ENCODE peak calls at places on chromosome 5, in five cellular contexts. One of them, this sample, is unnamed. For H3K27me3 and H3K9me3, the result is how much of the 10 kb centered on the place peaks cover.

GRCh38 chr5:175328176-175328575 is 115.8 kb downstream of the DRD1 start:
- DNase-seq in K562: no peak
- DNase-seq in keratinocyte: no peak
- DNase-seq in CD8-positive, alpha-beta T cell: no peak
- DNase-seq in upper lobe of left lung: no peak
- DNase-seq in this sample: no peak

GRCh38 chr5:54867310-54867944 is 118.0 kb downstream of the ESM1 start:
- DNase-seq in K562: peak
- DNase-seq in keratinocyte: no peak
- DNase-seq in CD8-positive, alpha-beta T cell: no peak
- DNase-seq in upper lobe of left lung: no peak
- DNase-seq in this sample: no peak

GRCh38 chr5:1754531-1755220 is 45.0 kb downstream of the MRPL36 start:
- DNase-seq in K562: no peak
- DNase-seq in keratinocyte: no peak
- DNase-seq in CD8-positive, alpha-beta T cell: no peak
- DNase-seq in upper lobe of left lung: no peak
- DNase-seq in this sample: no peak

GRCh38 chr5:11734369-11734768 is 169.9 kb downstream of the CTNND2 start:
- DNase-seq in K562: no peak
- DNase-seq in keratinocyte: no peak
- DNase-seq in CD8-positive, alpha-beta T cell: no peak
- DNase-seq in upper lobe of left lung: no peak
- DNase-seq in this sample: no peak

GRCh38 chr5:179132586-179133355 is 72.6 kb downstream of the ZNF354C start:
- DNase-seq in K562: peak
- DNase-seq in keratinocyte: no peak
- DNase-seq in CD8-positive, alpha-beta T cell: no peak
- DNase-seq in upper lobe of left lung: peak
- DNase-seq in this sample: no peak

GRCh38 chr5:56480305-56481146 is 247.4 kb upstream of the ANKRD55 start:
- DNase-seq in K562: no peak
- DNase-seq in keratinocyte: no peak
- DNase-seq in CD8-positive, alpha-beta T cell: no peak
- DNase-seq in upper lobe of left lung: peak
- DNase-seq in this sample: peak

GRCh38 chr5:96235008-96235910 is 197.8 kb downstream of the PCSK1 start:
- DNase-seq in K562: no peak
- DNase-seq in keratinocyte: no peak
- DNase-seq in CD8-positive, alpha-beta T cell: no peak
- DNase-seq in upper lobe of left lung: no peak
- DNase-seq in this sample: no peak

GRCh38 chr5:157390179-157390923 is 69.7 kb upstream of the NIPAL4 start:
- DNase-seq in K562: peak
- DNase-seq in keratinocyte: peak
- DNase-seq in CD8-positive, alpha-beta T cell: no peak
- DNase-seq in upper lobe of left lung: no peak
- DNase-seq in this sample: peak

GRCh38 chr5:93902288-93902687 is 160.9 kb upstream of the POU5F2 start:
- DNase-seq in K562: no peak
- DNase-seq in keratinocyte: no peak
- DNase-seq in CD8-positive, alpha-beta T cell: no peak
- DNase-seq in upper lobe of left lung: no peak
- DNase-seq in this sample: no peak

GRCh38 chr5:65765582-65765981 is 43.6 kb downstream of the NLN start:
- DNase-seq in K562: no peak
- DNase-seq in keratinocyte: no peak
- DNase-seq in CD8-positive, alpha-beta T cell: no peak
- DNase-seq in upper lobe of left lung: no peak
- DNase-seq in this sample: no peak

GRCh38 chr5:122999947-123000563 is 36.5 kb downstream of the PPIC start:
- DNase-seq in K562: peak
- DNase-seq in keratinocyte: no peak
- DNase-seq in CD8-positive, alpha-beta T cell: no peak
- DNase-seq in upper lobe of left lung: peak
- DNase-seq in this sample: no peak

GRCh38 chr5:68114641-68115040 is 100.9 kb upstream of the PIK3R1 start:
- DNase-seq in K562: no peak
- DNase-seq in keratinocyte: no peak
- DNase-seq in CD8-positive, alpha-beta T cell: no peak
- DNase-seq in upper lobe of left lung: no peak
- DNase-seq in this sample: no peak

GRCh38 chr5:65203746-65204145 is 278.0 kb downstream of the ADAMTS6 start:
- DNase-seq in K562: no peak
- DNase-seq in keratinocyte: peak
- DNase-seq in CD8-positive, alpha-beta T cell: no peak
- DNase-seq in upper lobe of left lung: no peak
- DNase-seq in this sample: no peak

GRCh38 chr5:94234987-94235386 is 383.4 kb downstream of the KIAA0825 start:
- DNase-seq in K562: no peak
- DNase-seq in keratinocyte: no peak
- DNase-seq in CD8-positive, alpha-beta T cell: no peak
- DNase-seq in upper lobe of left lung: no peak
- DNase-seq in this sample: no peak

GRCh38 chr5:113293613-113294340 is 141.0 kb downstream of the TSSK1B start:
- DNase-seq in K562: no peak
- DNase-seq in keratinocyte: no peak
- DNase-seq in CD8-positive, alpha-beta T cell: no peak
- DNase-seq in upper lobe of left lung: no peak
- DNase-seq in this sample: peak

GRCh38 chr5:89282832-89283510 is 400.0 kb upstream of the MEF2C start:
- DNase-seq in K562: no peak
- DNase-seq in keratinocyte: no peak
- DNase-seq in CD8-positive, alpha-beta T cell: no peak
- DNase-seq in upper lobe of left lung: no peak
- DNase-seq in this sample: no peak

GRCh38 chr5:34891981-34892380 is 23.3 kb downstream of the RAD1 start:
- DNase-seq in K562: no peak
- DNase-seq in keratinocyte: no peak
- DNase-seq in CD8-positive, alpha-beta T cell: no peak
- DNase-seq in upper lobe of left lung: no peak
- DNase-seq in this sample: no peak

GRCh38 chr5:175246242-175246891 is 197.6 kb downstream of the DRD1 start:
- DNase-seq in K562: peak
- DNase-seq in keratinocyte: peak
- DNase-seq in CD8-positive, alpha-beta T cell: no peak
- DNase-seq in upper lobe of left lung: no peak
- DNase-seq in this sample: peak

GRCh38 chr5:180673371-180674252 is 24.2 kb upstream of the FLT4 start:
- DNase-seq in K562: peak
- DNase-seq in keratinocyte: no peak
- DNase-seq in CD8-positive, alpha-beta T cell: no peak
- DNase-seq in upper lobe of left lung: peak
- DNase-seq in this sample: no peak

GRCh38 chr5:171595801-171596231 is 176.4 kb downstream of the FGF18 start:
- DNase-seq in K562: no peak
- DNase-seq in keratinocyte: no peak
- DNase-seq in CD8-positive, alpha-beta T cell: no peak
- DNase-seq in upper lobe of left lung: no peak
- DNase-seq in this sample: no peak

GRCh38 chr5:171386861-171387254 is 791 bp upstream of the NPM1 start:
- DNase-seq in K562: peak
- DNase-seq in keratinocyte: no peak
- DNase-seq in CD8-positive, alpha-beta T cell: peak
- DNase-seq in upper lobe of left lung: no peak
- DNase-seq in this sample: no peak

GRCh38 chr5:53035868-53036381 is 46.8 kb downstream of the ITGA2 start:
- DNase-seq in K562: peak
- DNase-seq in keratinocyte: peak
- DNase-seq in CD8-positive, alpha-beta T cell: no peak
- DNase-seq in upper lobe of left lung: no peak
- DNase-seq in this sample: peak

GRCh38 chr5:62283856-62284255 is 22.1 kb upstream of the KIF2A start:
- DNase-seq in K562: no peak
- DNase-seq in keratinocyte: no peak
- DNase-seq in CD8-positive, alpha-beta T cell: no peak
- DNase-seq in upper lobe of left lung: no peak
- DNase-seq in this sample: no peak

GRCh38 chr5:64347308-64347707 is 158.5 kb upstream of the RGS7BP start:
- DNase-seq in K562: no peak
- DNase-seq in keratinocyte: no peak
- DNase-seq in CD8-positive, alpha-beta T cell: no peak
- DNase-seq in upper lobe of left lung: no peak
- DNase-seq in this sample: no peak

GRCh38 chr5:152683205-152683604 is 278.1 kb upstream of the NMUR2 start:
- DNase-seq in K562: no peak
- DNase-seq in keratinocyte: no peak
- DNase-seq in CD8-positive, alpha-beta T cell: no peak
- DNase-seq in upper lobe of left lung: no peak
- DNase-seq in this sample: no peak

GRCh38 chr5:147534172-147534951 is 24.5 kb upstream of the DPYSL3 start:
- DNase-seq in K562: no peak
- DNase-seq in keratinocyte: no peak
- DNase-seq in CD8-positive, alpha-beta T cell: no peak
- DNase-seq in upper lobe of left lung: no peak
- DNase-seq in this sample: no peak

GRCh38 chr5:154986151-154986550 is 27.4 kb upstream of the KIF4B start:
- DNase-seq in K562: no peak
- DNase-seq in keratinocyte: no peak
- DNase-seq in CD8-positive, alpha-beta T cell: no peak
- DNase-seq in upper lobe of left lung: no peak
- DNase-seq in this sample: peak

GRCh38 chr5:42880621-42881020 is 68.9 kb upstream of the SELENOP start:
- DNase-seq in K562: no peak
- DNase-seq in keratinocyte: no peak
- DNase-seq in CD8-positive, alpha-beta T cell: no peak
- DNase-seq in upper lobe of left lung: no peak
- DNase-seq in this sample: no peak

GRCh38 chr5:131530706-131531331 is 104.2 kb downstream of the RAPGEF6 start:
- DNase-seq in K562: no peak
- DNase-seq in keratinocyte: no peak
- DNase-seq in CD8-positive, alpha-beta T cell: no peak
- DNase-seq in upper lobe of left lung: no peak
- DNase-seq in this sample: no peak

GRCh38 chr5:14417232-14417730 is 164.3 kb upstream of the OTULINL start:
- DNase-seq in K562: no peak
- DNase-seq in keratinocyte: no peak
- DNase-seq in CD8-positive, alpha-beta T cell: no peak
- DNase-seq in upper lobe of left lung: no peak
- DNase-seq in this sample: no peak

GRCh38 chr5:62783374-62784057 is 204.9 kb downstream of the LRRC70 start:
- DNase-seq in K562: no peak
- DNase-seq in keratinocyte: no peak
- DNase-seq in CD8-positive, alpha-beta T cell: no peak
- DNase-seq in upper lobe of left lung: no peak
- DNase-seq in this sample: no peak

GRCh38 chr5:73274870-73275756 is 102.1 kb downstream of the TMEM174 start:
- DNase-seq in K562: no peak
- DNase-seq in keratinocyte: no peak
- DNase-seq in CD8-positive, alpha-beta T cell: no peak
- DNase-seq in upper lobe of left lung: no peak
- DNase-seq in this sample: peak

GRCh38 chr5:74409166-74409706 is 231.3 kb downstream of the ENC1 start:
- DNase-seq in K562: no peak
- DNase-seq in keratinocyte: no peak
- DNase-seq in CD8-positive, alpha-beta T cell: no peak
- DNase-seq in upper lobe of left lung: no peak
- DNase-seq in this sample: no peak

GRCh38 chr5:177992466-177992865 is 3.6 kb downstream of the PROP1 start:
- DNase-seq in K562: no peak
- DNase-seq in keratinocyte: no peak
- DNase-seq in CD8-positive, alpha-beta T cell: no peak
- DNase-seq in upper lobe of left lung: no peak
- DNase-seq in this sample: no peak

GRCh38 chr5:149128023-149128875 is 13.0 kb upstream of the ABLIM3 start:
- DNase-seq in K562: peak
- DNase-seq in keratinocyte: no peak
- DNase-seq in CD8-positive, alpha-beta T cell: no peak
- DNase-seq in upper lobe of left lung: no peak
- DNase-seq in this sample: peak

GRCh38 chr5:159310492-159310891 is 19.8 kb downstream of the IL12B start:
- DNase-seq in K562: peak
- DNase-seq in keratinocyte: no peak
- DNase-seq in CD8-positive, alpha-beta T cell: peak
- DNase-seq in upper lobe of left lung: peak
- DNase-seq in this sample: no peak

GRCh38 chr5:176481659-176482213 is 33.6 kb downstream of the FAF2 start:
- DNase-seq in K562: peak
- DNase-seq in keratinocyte: no peak
- DNase-seq in CD8-positive, alpha-beta T cell: no peak
- DNase-seq in upper lobe of left lung: no peak
- DNase-seq in this sample: no peak

GRCh38 chr5:139764250-139764791 is 31.3 kb upstream of the PSD2 start:
- DNase-seq in K562: no peak
- DNase-seq in keratinocyte: no peak
- DNase-seq in CD8-positive, alpha-beta T cell: peak
- DNase-seq in upper lobe of left lung: peak
- DNase-seq in this sample: no peak

DNA sequence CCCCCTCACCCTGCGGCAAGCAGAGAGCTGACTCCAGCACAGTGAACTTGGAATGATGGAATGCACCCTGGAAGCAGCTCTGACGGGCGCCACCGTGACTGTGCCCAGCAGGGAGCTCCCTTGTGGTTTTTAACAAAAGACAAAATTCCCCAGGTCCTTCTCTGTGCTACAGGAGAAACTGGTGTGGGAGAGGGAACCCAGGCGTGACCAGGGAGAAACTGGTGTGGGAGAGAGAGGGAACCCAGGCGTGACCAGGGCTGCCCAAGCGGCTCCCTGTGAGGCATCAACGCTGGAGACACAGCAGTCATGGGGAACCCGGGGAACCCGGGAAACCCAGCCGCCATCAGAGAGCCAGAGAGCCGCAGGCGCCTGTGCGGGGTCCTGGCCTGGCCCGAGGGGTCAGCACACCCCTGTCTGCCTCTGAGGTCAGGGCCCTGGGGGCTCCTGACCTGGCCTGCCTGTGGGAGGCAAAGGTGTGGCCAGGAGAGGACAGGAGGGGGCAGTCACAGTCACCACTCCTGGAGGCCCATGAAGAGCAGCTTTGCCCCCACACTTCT is 3.1 kb upstream of the AHRR start:
- DNase-seq in K562: no peak
- DNase-seq in keratinocyte: no peak
- DNase-seq in CD8-positive, alpha-beta T cell: no peak
- DNase-seq in upper lobe of left lung: peak
- DNase-seq in this sample: no peak
- H3K27me3 ChIP-seq in K562: under half
- H3K27me3 ChIP-seq in keratinocyte: under half
- H3K27me3 ChIP-seq in CD8-positive, alpha-beta T cell: under half
- H3K27me3 ChIP-seq in upper lobe of left lung: under half
- H3K27me3 ChIP-seq in this sample: under half

GRCh38 chr5:141422742-141423291 is 2.0 kb downstream of the PCDHGA11 start:
- DNase-seq in K562: no peak
- DNase-seq in keratinocyte: no peak
- DNase-seq in CD8-positive, alpha-beta T cell: no peak
- DNase-seq in upper lobe of left lung: peak
- DNase-seq in this sample: no peak
- H3K9me3 ChIP-seq in K562: under half
- H3K9me3 ChIP-seq in keratinocyte: under half
- H3K9me3 ChIP-seq in CD8-positive, alpha-beta T cell: under half
- H3K9me3 ChIP-seq in upper lobe of left lung: half or more
- H3K9me3 ChIP-seq in this sample: under half

GRCh38 chr5:6448141-6448491 is 543 bp upstream of the UBE2QL1 start:
- DNase-seq in K562: no peak
- DNase-seq in keratinocyte: no peak
- DNase-seq in CD8-positive, alpha-beta T cell: no peak
- DNase-seq in upper lobe of left lung: no peak
- DNase-seq in this sample: no peak
- H3K27me3 ChIP-seq in K562: under half
- H3K27me3 ChIP-seq in keratinocyte: under half
- H3K27me3 ChIP-seq in CD8-positive, alpha-beta T cell: under half
- H3K27me3 ChIP-seq in upper lobe of left lung: under half
- H3K27me3 ChIP-seq in this sample: under half

GRCh38 chr5:16007750-16008415 is 171.7 kb downstream of the MARCHF11 start:
- DNase-seq in K562: no peak
- DNase-seq in keratinocyte: no peak
- DNase-seq in CD8-positive, alpha-beta T cell: no peak
- DNase-seq in upper lobe of left lung: no peak
- DNase-seq in this sample: no peak
- H3K9me3 ChIP-seq in K562: under half
- H3K9me3 ChIP-seq in keratinocyte: under half
- H3K9me3 ChIP-seq in CD8-positive, alpha-beta T cell: under half
- H3K9me3 ChIP-seq in upper lobe of left lung: under half
- H3K9me3 ChIP-seq in this sample: under half